ENCODE peak calls at places on chromosome 13, in four cellular contexts. A is PC-3, Y is mesendoderm, V is H1. Z is an unnamed sample.

GRCh38 chr13:112724788-112725345 is 35.0 kb downstream of the ATP11A start:
- DNase-seq in A (peak; percentile 52), V (no peak), Y (no peak), Z (no peak)

GRCh38 chr13:72716776-72717175 is 10.7 kb downstream of the MZT1 start:
- DNase-seq in A (no peak), V (no peak), Y (no peak), Z (no peak)

GRCh38 chr13:72530471-72530870 is 197.0 kb downstream of the MZT1 start:
- DNase-seq in Y (no peak), A (peak; percentile 52), V (no peak), Z (no peak)

GRCh38 chr13:54449922-54450321 is 1421.3 kb downstream of the OLFM4 start:
- DNase-seq in A (peak; percentile 23), Y (peak; percentile 23), V (no peak), Z (no peak)

GRCh38 chr13:93169980-93170379 is 56.6 kb upstream of the GPC6 start:
- DNase-seq in Y (peak; percentile 76), A (peak; percentile 86), V (no peak), Z (no peak)

GRCh38 chr13:37484056-37484455 is 114.5 kb downstream of the POSTN start:
- DNase-seq in V (no peak), Y (no peak), A (no peak), Z (no peak)

GRCh38 chr13:99489028-99489427 is 12.2 kb upstream of the TM9SF2 start:
- DNase-seq in V (no peak), Y (no peak), A (no peak), Z (no peak)

GRCh38 chr13:27638521-27638920 is 16.8 kb downstream of the POLR1D start:
- DNase-seq in V (no peak), Y (no peak), A (no peak), Z (no peak)

GRCh38 chr13:111663505-111663904 is 343.1 kb downstream of the TEX29 start:
- DNase-seq in V (peak; percentile 44), A (no peak), Y (no peak), Z (no peak)

GRCh38 chr13:112614835-112615234 is 26.9 kb upstream of the TUBGCP3 start:
- DNase-seq in A (no peak), V (no peak), Y (no peak), Z (no peak)

GRCh38 chr13:33191425-33192221 is 93.9 kb downstream of the STARD13 start:
- DNase-seq in Y (no peak), A (no peak), V (no peak), Z (no peak)

GRCh38 chr13:48547663-48548092 is 14.8 kb upstream of the RCBTB2 start:
- DNase-seq in Y (no peak), V (no peak), A (no peak), Z (no peak)

GRCh38 chr13:48514776-48515175 is 18.1 kb downstream of the RCBTB2 start:
- DNase-seq in V (no peak), Y (no peak), A (no peak), Z (no peak)

GRCh38 chr13:33884506-33885221 is 66.7 kb downstream of the RFC3 start:
- DNase-seq in Y (no peak), A (no peak), V (no peak), Z (no peak)

GRCh38 chr13:26050568-26051230 is 1.1 kb downstream of the SHISA2 start:
- DNase-seq in Y (peak; percentile 70), V (peak; percentile 80), A (no peak), Z (no peak)

GRCh38 chr13:29917573-29918091 is 67.2 kb upstream of the UBL3 start:
- DNase-seq in Y (no peak), A (no peak), V (no peak), Z (no peak)

DNA sequence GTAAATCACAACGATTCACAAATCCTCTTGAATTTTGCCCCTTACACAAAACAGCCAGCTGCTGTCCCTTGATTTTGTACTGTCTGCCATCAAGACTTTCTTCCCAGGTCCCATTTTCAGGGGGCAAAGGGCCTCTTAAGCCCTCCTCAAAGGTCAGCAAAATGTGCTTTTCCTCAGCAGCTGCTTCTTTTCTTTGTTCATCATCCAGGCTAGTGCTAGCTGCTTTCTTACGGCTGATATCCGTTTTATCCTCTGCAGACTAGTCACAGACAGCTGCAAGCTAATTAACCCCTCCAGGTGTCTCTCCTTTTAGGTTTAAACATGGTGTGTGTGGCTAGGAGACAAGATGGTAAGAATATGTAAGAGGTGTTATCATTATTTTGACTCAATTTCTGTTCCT is 90.9 kb downstream of the NALCN start:
- DNase-seq in Y (no peak), V (no peak), A (no peak), Z (no peak)
- H3K9ac ChIP-seq in Y (no peak overlapping the region), V (no peak overlapping the region), A (no peak overlapping the region), Z (no peak overlapping the region)

DNA sequence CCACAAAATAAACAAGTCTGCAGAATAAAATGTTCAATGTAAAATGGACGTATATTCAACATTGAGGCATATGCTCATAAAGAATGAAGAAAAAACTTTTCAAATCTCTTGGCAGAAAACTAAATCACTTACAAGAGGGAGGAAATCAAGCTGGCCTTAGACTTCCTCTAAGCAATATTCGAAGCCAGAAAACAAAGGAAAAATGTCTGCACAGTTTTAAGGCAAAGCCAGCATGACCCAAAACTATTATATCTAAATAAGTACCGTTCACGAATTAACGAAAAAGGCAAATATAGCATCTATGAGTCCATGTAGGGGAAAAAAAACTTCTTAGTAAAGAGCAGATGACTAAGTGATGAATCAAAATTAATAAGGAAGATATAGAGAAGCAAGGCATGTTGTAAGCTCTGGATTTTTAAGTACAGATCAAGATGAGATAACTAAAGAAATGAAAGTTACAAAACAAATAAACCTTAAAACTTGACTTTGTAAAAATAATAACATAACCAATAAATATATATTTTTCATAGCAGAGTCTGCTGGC is 101.3 kb downstream of the KCNRG start:
- DNase-seq in A (peak; percentile 53), Y (no peak), V (no peak), Z (no peak)
- H3K9ac ChIP-seq in A (no peak overlapping the region), Y (no peak overlapping the region), V (no peak overlapping the region), Z (no peak overlapping the region)

DNA sequence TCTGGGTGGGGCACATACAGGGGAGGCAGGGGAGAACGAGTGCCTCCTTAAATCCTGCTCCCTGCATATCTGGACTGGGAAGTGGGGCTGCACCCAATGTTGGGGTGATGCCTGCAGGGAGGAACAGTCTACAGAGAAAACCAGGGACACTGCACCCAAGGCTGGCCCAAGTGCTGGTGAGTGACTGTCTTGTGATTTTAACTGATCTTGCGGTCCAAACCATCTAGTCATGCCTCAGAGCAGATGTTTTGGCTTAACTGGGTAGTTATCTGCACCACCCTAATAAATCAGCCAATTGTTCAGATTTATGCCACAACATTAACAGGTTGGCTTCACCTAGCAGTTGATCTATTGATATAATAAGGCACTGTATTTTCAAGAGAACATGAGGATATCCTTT is 219.2 kb upstream of the IRS2 start:
- DNase-seq in Y (no peak), V (no peak), A (no peak), Z (no peak)
- H3K9ac ChIP-seq in Y (no peak overlapping the region), V (no peak overlapping the region), A (no peak overlapping the region), Z (no peak overlapping the region)

GRCh38 chr13:60351326-60351725 is 45.7 kb upstream of the TDRD3 start:
- DNase-seq in A (peak; percentile 40), Y (no peak), V (no peak), Z (no peak)
- H3K9ac ChIP-seq in A (no peak overlapping the region), Y (no peak overlapping the region), V (no peak overlapping the region), Z (no peak overlapping the region)

GRCh38 chr13:35936579-35936978 is 194.6 kb downstream of the DCLK1 start:
- DNase-seq in Y (no peak), A (no peak), V (no peak), Z (no peak)
- H3K9ac ChIP-seq in Y (no peak overlapping the region), A (no peak overlapping the region), V (no peak overlapping the region), Z (no peak overlapping the region)

DNA sequence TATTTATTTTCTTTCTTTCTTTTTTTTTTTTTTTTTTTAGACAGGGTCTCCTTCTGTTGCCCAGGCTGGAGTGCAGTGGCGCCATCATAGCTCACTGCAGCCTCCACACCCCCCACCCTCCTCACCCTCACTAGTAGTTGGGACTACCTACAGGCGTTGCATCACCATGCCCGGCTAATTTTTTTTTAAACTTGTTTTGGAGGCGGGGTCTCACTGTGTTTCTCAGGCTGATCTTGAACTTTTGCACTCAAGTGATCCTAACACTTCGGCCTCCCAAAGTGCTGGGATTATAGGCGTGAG is 33.6 kb downstream of the GJA3 start:
- DNase-seq in A (no peak), V (no peak), Y (peak; percentile 49), Z (no peak)
- H3K9ac ChIP-seq in A (peak overlapping the region; percentile 83), V (no peak overlapping the region), Y (peak overlapping the region; percentile 69), Z (peak overlapping the region; percentile 74)

DNA sequence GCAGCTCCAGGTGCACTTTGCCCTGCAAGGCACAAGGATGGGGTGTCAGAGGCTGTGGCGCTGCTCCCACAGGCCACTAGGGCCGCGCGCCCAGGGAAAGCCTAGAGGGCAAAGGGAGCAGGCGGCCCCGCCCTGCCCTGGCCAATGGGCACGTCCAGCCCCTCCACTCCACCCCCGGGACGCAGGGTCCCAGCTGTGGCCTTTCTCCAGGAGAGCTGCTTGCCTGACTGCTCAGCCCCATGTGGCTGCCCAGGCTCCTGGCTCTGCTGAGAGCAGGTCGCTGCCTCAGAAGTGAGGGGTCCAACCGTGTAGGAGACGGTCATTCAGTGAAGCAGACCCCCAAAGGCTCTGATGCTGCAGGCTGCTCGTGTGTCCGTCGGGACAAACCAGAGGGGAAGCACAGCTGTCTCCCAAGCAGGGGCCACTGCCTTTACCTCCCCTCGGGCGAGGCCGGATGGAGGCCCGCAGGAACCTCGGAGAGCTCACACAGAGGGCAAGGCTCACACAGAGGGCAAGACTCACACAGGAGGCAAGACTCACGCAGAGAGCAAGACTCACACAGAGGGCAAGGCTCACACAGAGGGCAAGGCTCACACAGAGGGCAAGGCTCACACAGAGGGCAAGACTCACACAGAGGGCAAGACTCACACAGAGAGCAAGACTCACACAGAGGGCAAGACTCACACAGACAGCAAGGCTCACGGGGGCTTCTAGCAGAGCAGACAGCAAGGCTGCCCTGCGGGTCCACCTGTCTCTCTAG is 56.2 kb upstream of the C13orf46 start:
- DNase-seq in Y (no peak), A (no peak), V (no peak), Z (no peak)
- H3K9ac ChIP-seq in Y (no peak overlapping the region), A (no peak overlapping the region), V (no peak overlapping the region), Z (no peak overlapping the region)

DNA sequence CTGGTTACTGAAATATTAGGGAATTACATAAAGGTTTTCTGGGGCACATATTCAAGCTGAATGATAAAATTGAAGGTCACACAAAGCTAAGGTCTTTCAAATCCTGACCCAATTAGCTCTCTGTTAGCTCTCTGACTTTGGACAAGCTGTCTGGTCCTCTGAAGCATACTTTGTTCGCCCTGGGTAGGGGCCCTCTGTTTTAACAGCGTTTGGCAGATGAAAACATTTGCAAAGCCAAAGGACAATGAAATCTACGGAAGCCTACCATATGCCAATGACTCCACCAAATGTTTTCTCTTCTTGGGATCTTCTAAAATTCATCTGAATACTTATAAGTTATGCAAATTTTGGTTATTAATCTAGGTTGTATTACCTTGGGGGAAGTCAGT is 14.5 kb upstream of the GJA3 start:
- DNase-seq in V (no peak), Y (no peak), A (no peak), Z (no peak)
- H3K9ac ChIP-seq in V (no peak overlapping the region), Y (no peak overlapping the region), A (peak overlapping the region; percentile 58), Z (no peak overlapping the region)

DNA sequence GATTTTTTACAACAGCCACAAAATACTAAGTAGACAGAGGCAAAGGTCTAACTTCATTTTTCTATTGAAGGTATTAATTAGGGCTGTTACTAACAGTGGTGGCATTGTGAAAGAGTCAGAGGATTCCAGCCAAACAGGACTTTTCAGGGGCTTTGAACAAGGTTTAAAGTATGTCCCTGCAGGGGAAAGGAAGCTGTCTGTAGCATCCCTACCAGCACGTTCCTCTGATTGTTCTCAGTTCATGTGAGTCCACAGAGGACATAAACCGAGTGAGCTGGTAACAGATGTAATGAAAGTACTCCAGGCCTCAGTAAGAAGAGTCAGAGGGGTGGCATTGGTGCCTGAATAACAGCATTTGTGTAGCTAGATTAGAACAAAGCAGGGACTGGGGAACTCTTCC is 15.3 kb upstream of the SPATA13 start:
- DNase-seq in Y (no peak), A (no peak), V (no peak), Z (no peak)
- H3K9ac ChIP-seq in Y (no peak overlapping the region), A (no peak overlapping the region), V (no peak overlapping the region), Z (no peak overlapping the region)

Z was measured in NT2/D1.